ENCODE peak calls at places on chromosomes 5 and 9, in nine cellular contexts. T is coronary artery, W is nephron progenitor cell, F is fibroblast of mammary gland, X is NB4, M is upper lobe of right lung, K is psoas muscle, L is H1, N is fibroblast of villous mesenchyme. R is an unnamed sample.

GRCh38 chr5:58999804-59000595 is 417.1 kb downstream of the RAB3C start:
- DNase-seq in K (no peak), F (no peak), L (peak; percentile 61), M (no peak), W (peak; percentile 6), N (no peak), X (peak; percentile 11), T (no peak), R (no peak)

GRCh38 chr5:168612123-168612522 is 33.0 kb upstream of the PANK3 start:
- DNase-seq in M (no peak), K (no peak), L (no peak), N (no peak), W (no peak), T (no peak), F (no peak), X (no peak), R (no peak)

GRCh38 chr9:17776735-17777134 is 197.9 kb downstream of the SH3GL2 start:
- DNase-seq in T (no peak), L (no peak), K (no peak), N (no peak), W (no peak), X (no peak), M (no peak), F (no peak), R (no peak)

GRCh38 chr5:69281114-69281513 is 46.4 kb downstream of the CDK7 start:
- DNase-seq in T (no peak), L (no peak), F (no peak), K (no peak), X (no peak), W (no peak), M (no peak), N (no peak), R (no peak)

GRCh38 chr9:18776836-18777820 is 255.9 kb downstream of the SAXO1 start:
- DNase-seq in F (no peak), N (no peak), M (peak; percentile 60), W (no peak), T (no peak), L (no peak), K (no peak), X (no peak), R (peak; percentile 92)

GRCh38 chr9:91905958-91906585 is 44.0 kb downstream of the ROR2 start:
- DNase-seq in T (no peak), N (peak; percentile 66), L (no peak), W (no peak), K (no peak), F (no peak), M (no peak), X (peak; percentile 86), R (no peak)

GRCh38 chr5:61766141-61766540 is 434.1 kb downstream of the ZSWIM6 start:
- DNase-seq in K (no peak), L (no peak), F (no peak), M (no peak), X (no peak), T (no peak), N (no peak), W (no peak), R (no peak)

GRCh38 chr5:96155156-96155555 is 193.5 kb upstream of the ELL2 start:
- DNase-seq in N (no peak), K (no peak), X (no peak), T (no peak), M (no peak), L (no peak), F (no peak), W (no peak), R (no peak)

GRCh38 chr9:7983361-7983974 is 183.9 kb upstream of the DMAC1 start:
- DNase-seq in F (no peak), X (no peak), W (no peak), K (no peak), M (no peak), N (no peak), L (no peak), T (no peak), R (no peak)

GRCh38 chr5:174504266-174504726 is 220.1 kb upstream of the MSX2 start:
- DNase-seq in K (no peak), L (no peak), X (no peak), F (no peak), T (no peak), W (no peak), N (no peak), M (no peak), R (no peak)

GRCh38 chr5:125700380-125700856 is 722.8 kb upstream of the GRAMD2B start:
- DNase-seq in M (no peak), K (no peak), L (no peak), T (no peak), X (no peak), N (peak; percentile 58), F (peak; percentile 21), W (no peak), R (no peak)

GRCh38 chr5:129400395-129400983 is 59.6 kb upstream of the ADAMTS19 start:
- DNase-seq in M (no peak), K (no peak), X (no peak), L (no peak), N (no peak), T (no peak), F (peak; percentile 25), W (no peak), R (no peak)

GRCh38 chr9:134229466-134230091 is 65.2 kb upstream of the RNU6ATAC start:
- DNase-seq in M (no peak), T (no peak), X (peak; percentile 71), K (no peak), N (no peak), F (no peak), W (no peak), L (no peak), R (no peak)

DNA sequence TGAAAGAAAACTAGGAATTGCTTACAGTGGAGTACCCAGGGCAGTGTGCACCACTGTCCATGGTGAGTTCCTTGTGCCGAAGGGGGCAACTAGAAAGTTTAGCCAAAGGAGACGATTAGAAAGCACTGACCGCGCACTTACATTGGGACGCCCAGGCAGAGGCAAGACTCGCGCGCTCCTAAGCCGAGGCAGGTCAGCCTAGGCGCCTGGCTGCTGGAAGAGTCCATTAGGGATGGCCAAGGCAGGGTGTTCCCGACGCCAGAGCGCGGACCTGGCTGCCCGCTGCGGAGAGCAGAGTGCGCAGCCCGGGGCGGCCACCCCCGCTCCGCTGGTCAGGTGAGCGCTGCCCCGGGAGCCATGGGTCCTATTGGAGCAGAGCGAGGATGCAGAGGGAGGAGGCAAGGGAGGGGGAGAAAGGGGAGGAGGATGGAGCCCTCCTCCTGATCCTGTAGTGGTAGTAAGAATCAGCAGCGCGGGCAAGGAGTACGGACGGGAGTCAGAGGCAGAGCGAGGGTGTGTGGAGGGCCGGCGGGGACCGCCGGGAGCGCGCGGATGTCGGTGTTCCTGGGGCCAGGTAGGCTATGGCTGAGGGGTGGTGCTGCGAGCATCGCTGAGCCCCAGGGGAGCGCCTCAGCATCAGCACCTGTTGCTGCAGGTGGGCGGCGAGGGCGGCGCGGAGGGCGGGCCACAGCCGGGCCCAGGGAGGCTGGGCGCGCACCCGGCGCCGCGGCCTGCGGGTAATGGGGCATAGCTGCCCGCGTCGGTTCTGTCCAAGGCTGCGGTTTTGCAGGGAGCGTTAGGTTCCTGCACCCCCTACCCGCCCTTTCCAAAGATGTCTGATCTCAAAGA is at the start of gene ADGRV1:
- DNase-seq in T (no peak), K (peak; percentile 18), W (peak; percentile 93), N (peak; percentile 34), F (peak; percentile 45), L (peak; percentile 92), M (peak; percentile 95), X (no peak), R (peak; percentile 75)
- TF ChIP-seq CTCF in T (no peak), K (no peak), W (no peak), N (no peak), F (no peak), L (no peak), M (no peak), X (no peak), R (no peak)

GRCh38 chr9:137035507-137035834 is 3.6 kb upstream of the FUT7 start:
- DNase-seq in L (no peak), M (no peak), N (no peak), T (no peak), X (no peak), F (no peak), W (no peak), K (no peak), R (no peak)
- TF ChIP-seq CTCF in L (no peak), M (no peak), N (no peak), T (no peak), X (no peak), F (no peak), W (peak; percentile 47), K (no peak), R (peak; percentile 71)

GRCh38 chr9:14441976-14442651 is 128.2 kb upstream of the NFIB start:
- DNase-seq in F (no peak), T (no peak), X (peak; percentile 63), W (peak; percentile 33), N (peak; percentile 13), M (no peak), L (no peak), K (no peak), R (no peak)
- TF ChIP-seq CTCF in F (peak; percentile 33), T (no peak), X (peak; percentile 65), W (peak; percentile 46), N (peak; percentile 33), M (no peak), L (peak; percentile 73), K (no peak), R (peak; percentile 67)

GRCh38 chr5:1226231-1226630 is 1.1 kb downstream of the SLC6A18 start:
- DNase-seq in W (peak; percentile 35), T (no peak), M (no peak), K (no peak), X (no peak), F (no peak), N (no peak), L (no peak), R (no peak)
- TF ChIP-seq CTCF in W (no peak), T (no peak), M (no peak), K (no peak), X (no peak), F (no peak), N (no peak), L (no peak), R (no peak)

R was measured in chondrocyte.